ENCODE peak calls at places on chromosomes 1 and 21, in six cellular contexts. One of them, this sample, is unnamed. For H3K4me1 and H3K36me3, the result is how much of the 10 kb centered on the place peaks cover.

GRCh38 chr1:107879927-107880326 is 85.1 kb downstream of the VAV3 start:
- DNase-seq in esophagus squamous epithelium: no peak
- DNase-seq in stomach: no peak
- DNase-seq in breast epithelium: no peak
- DNase-seq in GM23338: no peak
- DNase-seq in kidney: no peak
- DNase-seq in this sample: no peak

GRCh38 chr1:166197141-166197540 is 30.3 kb upstream of the FAM78B start:
- DNase-seq in esophagus squamous epithelium: no peak
- DNase-seq in stomach: no peak
- DNase-seq in breast epithelium: no peak
- DNase-seq in GM23338: no peak
- DNase-seq in kidney: no peak
- DNase-seq in this sample: no peak

GRCh38 chr1:213415686-213416380 is 364.8 kb downstream of the RPS6KC1 start:
- DNase-seq in esophagus squamous epithelium: no peak
- DNase-seq in stomach: no peak
- DNase-seq in breast epithelium: no peak
- DNase-seq in GM23338: no peak
- DNase-seq in kidney: no peak
- DNase-seq in this sample: no peak

GRCh38 chr1:13836631-13837030 is 136.6 kb downstream of the PRDM2 start:
- DNase-seq in esophagus squamous epithelium: no peak
- DNase-seq in stomach: no peak
- DNase-seq in breast epithelium: no peak
- DNase-seq in GM23338: no peak
- DNase-seq in kidney: no peak
- DNase-seq in this sample: no peak

GRCh38 chr1:51690285-51690961 is 73.5 kb downstream of the OSBPL9 start:
- DNase-seq in esophagus squamous epithelium: no peak
- DNase-seq in stomach: no peak
- DNase-seq in breast epithelium: no peak
- DNase-seq in GM23338: no peak
- DNase-seq in kidney: no peak
- DNase-seq in this sample: no peak

GRCh38 chr1:59570524-59570923 is 244.2 kb upstream of the HOOK1 start:
- DNase-seq in esophagus squamous epithelium: no peak
- DNase-seq in stomach: no peak
- DNase-seq in breast epithelium: no peak
- DNase-seq in GM23338: no peak
- DNase-seq in kidney: no peak
- DNase-seq in this sample: peak

GRCh38 chr1:235317179-235317578 is 10.8 kb downstream of the ARID4B start:
- DNase-seq in esophagus squamous epithelium: no peak
- DNase-seq in stomach: no peak
- DNase-seq in breast epithelium: no peak
- DNase-seq in GM23338: no peak
- DNase-seq in kidney: no peak
- DNase-seq in this sample: no peak

GRCh38 chr1:192797845-192798244 is 11.0 kb upstream of the RGS2 start:
- DNase-seq in esophagus squamous epithelium: no peak
- DNase-seq in stomach: no peak
- DNase-seq in breast epithelium: no peak
- DNase-seq in GM23338: no peak
- DNase-seq in kidney: no peak
- DNase-seq in this sample: no peak

GRCh38 chr1:21337931-21338567 is 47.8 kb upstream of the ECE1 start:
- DNase-seq in esophagus squamous epithelium: no peak
- DNase-seq in stomach: peak
- DNase-seq in breast epithelium: peak
- DNase-seq in GM23338: no peak
- DNase-seq in kidney: peak
- DNase-seq in this sample: no peak

GRCh38 chr1:244792188-244792850 is 43.1 kb upstream of the COX20 start:
- DNase-seq in esophagus squamous epithelium: no peak
- DNase-seq in stomach: no peak
- DNase-seq in breast epithelium: no peak
- DNase-seq in GM23338: no peak
- DNase-seq in kidney: no peak
- DNase-seq in this sample: no peak

GRCh38 chr1:154736840-154737239 is 128.9 kb upstream of the ADAR start:
- DNase-seq in esophagus squamous epithelium: no peak
- DNase-seq in stomach: no peak
- DNase-seq in breast epithelium: no peak
- DNase-seq in GM23338: no peak
- DNase-seq in kidney: no peak
- DNase-seq in this sample: no peak

GRCh38 chr21:33451634-33452071 is 28.1 kb downstream of the TMEM50B start:
- DNase-seq in esophagus squamous epithelium: no peak
- DNase-seq in stomach: peak
- DNase-seq in breast epithelium: no peak
- DNase-seq in GM23338: no peak
- DNase-seq in kidney: no peak
- DNase-seq in this sample: no peak

GRCh38 chr21:45979141-45979631 is 2.4 kb upstream of the COL6A1 start:
- DNase-seq in esophagus squamous epithelium: no peak
- DNase-seq in stomach: no peak
- DNase-seq in breast epithelium: no peak
- DNase-seq in GM23338: no peak
- DNase-seq in kidney: peak
- DNase-seq in this sample: no peak

GRCh38 chr1:2213576-2214505 is 14.3 kb upstream of the SKI start:
- DNase-seq in esophagus squamous epithelium: no peak
- DNase-seq in stomach: no peak
- DNase-seq in breast epithelium: peak
- DNase-seq in GM23338: no peak
- DNase-seq in kidney: peak
- DNase-seq in this sample: peak

GRCh38 chr1:86423473-86423872 is 498 bp upstream of the CLCA2 start:
- DNase-seq in esophagus squamous epithelium: no peak
- DNase-seq in stomach: no peak
- DNase-seq in breast epithelium: no peak
- DNase-seq in GM23338: no peak
- DNase-seq in kidney: no peak
- DNase-seq in this sample: no peak

GRCh38 chr1:46394108-46394871 is at the start of gene FAAH:
- DNase-seq in esophagus squamous epithelium: no peak
- DNase-seq in stomach: peak
- DNase-seq in breast epithelium: no peak
- DNase-seq in GM23338: peak
- DNase-seq in kidney: peak
- DNase-seq in this sample: peak

GRCh38 chr1:95778217-95778616 is 544.2 kb downstream of the RWDD3 start:
- DNase-seq in esophagus squamous epithelium: no peak
- DNase-seq in stomach: no peak
- DNase-seq in breast epithelium: no peak
- DNase-seq in GM23338: no peak
- DNase-seq in kidney: no peak
- DNase-seq in this sample: no peak

GRCh38 chr1:38009088-38009840 is 3.3 kb upstream of the UTP11 start:
- DNase-seq in esophagus squamous epithelium: no peak
- DNase-seq in stomach: no peak
- DNase-seq in breast epithelium: no peak
- DNase-seq in GM23338: peak
- DNase-seq in kidney: no peak
- DNase-seq in this sample: peak

GRCh38 chr1:14369526-14370213 is 228.8 kb upstream of the KAZN start:
- DNase-seq in esophagus squamous epithelium: no peak
- DNase-seq in stomach: no peak
- DNase-seq in breast epithelium: no peak
- DNase-seq in GM23338: peak
- DNase-seq in kidney: no peak
- DNase-seq in this sample: no peak

GRCh38 chr1:25549273-25550154 is 6.1 kb downstream of the LDLRAP1 start:
- DNase-seq in esophagus squamous epithelium: no peak
- DNase-seq in stomach: peak
- DNase-seq in breast epithelium: no peak
- DNase-seq in GM23338: no peak
- DNase-seq in kidney: peak
- DNase-seq in this sample: peak

GRCh38 chr1:25553749-25554425 is 10.5 kb downstream of the LDLRAP1 start:
- DNase-seq in esophagus squamous epithelium: no peak
- DNase-seq in stomach: no peak
- DNase-seq in breast epithelium: no peak
- DNase-seq in GM23338: no peak
- DNase-seq in kidney: no peak
- DNase-seq in this sample: no peak

GRCh38 chr1:25550683-25551310 is 7.4 kb downstream of the LDLRAP1 start:
- DNase-seq in esophagus squamous epithelium: no peak
- DNase-seq in stomach: no peak
- DNase-seq in breast epithelium: no peak
- DNase-seq in GM23338: no peak
- DNase-seq in kidney: no peak
- DNase-seq in this sample: no peak

GRCh38 chr1:25548601-25549000 is 5.2 kb downstream of the LDLRAP1 start:
- DNase-seq in esophagus squamous epithelium: no peak
- DNase-seq in stomach: no peak
- DNase-seq in breast epithelium: no peak
- DNase-seq in GM23338: no peak
- DNase-seq in kidney: no peak
- DNase-seq in this sample: no peak

DNA sequence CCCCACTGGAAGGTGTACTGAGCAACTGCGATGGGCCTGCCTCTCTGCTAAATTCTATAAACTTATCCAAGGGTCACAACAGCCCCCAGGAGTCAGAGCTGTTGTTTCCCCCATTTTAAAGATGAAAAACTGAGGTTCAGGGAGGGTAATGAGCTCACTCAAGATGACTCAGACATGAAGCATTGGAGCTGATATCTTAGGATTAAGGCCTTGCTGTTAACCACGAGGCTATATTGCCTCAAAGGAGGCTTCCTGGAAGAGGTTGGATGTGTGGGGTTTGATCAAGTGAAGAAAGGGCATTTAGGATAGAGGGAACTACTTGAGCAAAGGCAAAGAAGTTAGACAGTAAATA is 6.7 kb downstream of the LDLRAP1 start:
- DNase-seq in esophagus squamous epithelium: no peak
- DNase-seq in stomach: no peak
- DNase-seq in breast epithelium: no peak
- DNase-seq in GM23338: no peak
- DNase-seq in kidney: no peak
- DNase-seq in this sample: no peak
- H3K4me1 ChIP-seq in esophagus squamous epithelium: half or more
- H3K4me1 ChIP-seq in stomach: under half
- H3K4me1 ChIP-seq in breast epithelium: under half
- H3K4me1 ChIP-seq in GM23338: under half
- H3K4me1 ChIP-seq in kidney: under half
- H3K4me1 ChIP-seq in this sample: half or more

GRCh38 chr21:43733060-43733459 is 14.1 kb downstream of the PDXK start:
- DNase-seq in esophagus squamous epithelium: no peak
- DNase-seq in stomach: no peak
- DNase-seq in breast epithelium: no peak
- DNase-seq in GM23338: no peak
- DNase-seq in kidney: no peak
- DNase-seq in this sample: no peak

GRCh38 chr21:43735236-43736091 is 16.5 kb downstream of the PDXK start:
- DNase-seq in esophagus squamous epithelium: no peak
- DNase-seq in stomach: no peak
- DNase-seq in breast epithelium: no peak
- DNase-seq in GM23338: no peak
- DNase-seq in kidney: no peak
- DNase-seq in this sample: peak

GRCh38 chr21:43734830-43735229 is 15.9 kb downstream of the PDXK start:
- DNase-seq in esophagus squamous epithelium: no peak
- DNase-seq in stomach: peak
- DNase-seq in breast epithelium: peak
- DNase-seq in GM23338: no peak
- DNase-seq in kidney: no peak
- DNase-seq in this sample: no peak

GRCh38 chr21:43733529-43734071 is 14.7 kb downstream of the PDXK start:
- DNase-seq in esophagus squamous epithelium: no peak
- DNase-seq in stomach: no peak
- DNase-seq in breast epithelium: no peak
- DNase-seq in GM23338: no peak
- DNase-seq in kidney: no peak
- DNase-seq in this sample: peak

GRCh38 chr21:43734131-43734634 is 15.3 kb downstream of the PDXK start:
- DNase-seq in esophagus squamous epithelium: no peak
- DNase-seq in stomach: peak
- DNase-seq in breast epithelium: peak
- DNase-seq in GM23338: no peak
- DNase-seq in kidney: no peak
- DNase-seq in this sample: no peak
- H3K27ac ChIP-seq in esophagus squamous epithelium: peak
- H3K27ac ChIP-seq in stomach: peak
- H3K27ac ChIP-seq in breast epithelium: peak
- H3K27ac ChIP-seq in GM23338: no peak
- H3K27ac ChIP-seq in kidney: peak
- H3K27ac ChIP-seq in this sample: peak

GRCh38 chr1:33298623-33299277 is 22.1 kb downstream of the A3GALT2 start:
- DNase-seq in esophagus squamous epithelium: no peak
- DNase-seq in stomach: peak
- DNase-seq in breast epithelium: no peak
- DNase-seq in GM23338: peak
- DNase-seq in kidney: peak
- DNase-seq in this sample: peak
- H3K36me3 ChIP-seq in esophagus squamous epithelium: half or more
- H3K36me3 ChIP-seq in stomach: half or more
- H3K36me3 ChIP-seq in breast epithelium: under half
- H3K36me3 ChIP-seq in GM23338: under half
- H3K36me3 ChIP-seq in kidney: under half
- H3K36me3 ChIP-seq in this sample: under half

GRCh38 chr1:54310439-54311328 is 95.5 kb downstream of the SSBP3 start:
- DNase-seq in esophagus squamous epithelium: no peak
- DNase-seq in stomach: peak
- DNase-seq in breast epithelium: no peak
- DNase-seq in GM23338: peak
- DNase-seq in kidney: no peak
- DNase-seq in this sample: no peak

GRCh38 chr1:54309631-54310366 is 96.4 kb downstream of the SSBP3 start:
- DNase-seq in esophagus squamous epithelium: no peak
- DNase-seq in stomach: no peak
- DNase-seq in breast epithelium: no peak
- DNase-seq in GM23338: peak
- DNase-seq in kidney: no peak
- DNase-seq in this sample: no peak

GRCh38 chr1:54314691-54315455 is 91.3 kb downstream of the SSBP3 start:
- DNase-seq in esophagus squamous epithelium: no peak
- DNase-seq in stomach: peak
- DNase-seq in breast epithelium: no peak
- DNase-seq in GM23338: no peak
- DNase-seq in kidney: no peak
- DNase-seq in this sample: no peak

GRCh38 chr1:54312874-54313316 is 93.3 kb downstream of the SSBP3 start:
- DNase-seq in esophagus squamous epithelium: no peak
- DNase-seq in stomach: no peak
- DNase-seq in breast epithelium: peak
- DNase-seq in GM23338: peak
- DNase-seq in kidney: no peak
- DNase-seq in this sample: no peak

DNA sequence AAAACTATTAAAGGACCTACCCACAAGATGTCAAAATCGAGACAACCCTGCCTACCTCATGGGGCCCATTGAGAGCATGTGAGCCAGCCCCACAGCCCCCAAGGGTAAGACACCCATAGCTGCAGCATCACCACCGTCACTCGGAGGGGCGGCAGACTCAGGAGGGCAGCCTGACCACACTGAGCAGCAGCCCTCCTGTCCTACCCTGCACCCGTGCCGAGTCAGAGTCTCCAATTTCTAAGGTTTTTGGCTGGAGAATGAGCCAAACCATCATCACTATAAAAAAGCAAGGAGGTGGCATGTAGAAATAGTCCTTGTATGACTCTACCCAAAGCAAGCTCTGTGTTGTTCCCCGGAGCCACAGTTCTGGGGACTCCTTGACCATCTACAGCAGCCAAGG is 94.7 kb downstream of the SSBP3 start:
- DNase-seq in esophagus squamous epithelium: no peak
- DNase-seq in stomach: no peak
- DNase-seq in breast epithelium: no peak
- DNase-seq in GM23338: no peak
- DNase-seq in kidney: no peak
- DNase-seq in this sample: no peak
- H3K4me1 ChIP-seq in esophagus squamous epithelium: half or more
- H3K4me1 ChIP-seq in stomach: half or more
- H3K4me1 ChIP-seq in breast epithelium: under half
- H3K4me1 ChIP-seq in GM23338: half or more
- H3K4me1 ChIP-seq in kidney: under half
- H3K4me1 ChIP-seq in this sample: under half